ENCODE peak calls at places on chromosomes 4 and X, in nine cellular contexts. T is aorta; G is foreskin fibroblast; F is breast epithelium; H is neuronal stem cell; Q is activated CD4-positive, alpha-beta T cell treated with anti-CD3 and anti-CD28 coated beads, Interleukin-2, amount 10 ng/mL, durations not matched to agents 7 days and 5 days; R is kidney glomerular epithelial cell; Z is nephron progenitor cell; N is testis. M is an unnamed sample.

GRCh38 chr4:153750197-153750817 is 9.5 kb downstream of the RNF175 start:
- DNase-seq in T (no peak), G (peak), F (no peak), H (peak), Q (peak), R (peak), Z (peak), N (peak), M (peak)

GRCh38 chrX:1316527-1316926 is 20.1 kb upstream of the IL3RA start:
- DNase-seq in T (peak), G (no peak), F (no peak), H (no peak), Q (no peak), R (no peak), Z (no peak), N (peak), M (no peak)

GRCh38 chr4:187940299-187940698 is 55.3 kb upstream of the ZFP42 start:
- DNase-seq in T (no peak), G (no peak), F (no peak), H (no peak), Q (no peak), R (no peak), Z (no peak), N (no peak), M (no peak)

GRCh38 chrX:71095971-71096701 is 485 bp downstream of the FOXO4 start:
- DNase-seq in T (peak), G (peak), F (peak), H (no peak), Q (no peak), R (no peak), Z (peak), N (no peak), M (peak)

GRCh38 chr4:156766846-156767245 is 204.8 kb downstream of the PDGFC start:
- DNase-seq in T (no peak), G (no peak), F (no peak), H (no peak), Q (no peak), R (peak), Z (no peak), N (no peak), M (no peak)

GRCh38 chrX:153829549-153829798 is 870 bp downstream of the PDZD4 start:
- DNase-seq in T (peak), G (no peak), F (no peak), H (no peak), Q (no peak), R (no peak), Z (peak), N (no peak), M (no peak)

GRCh38 chr4:119080721-119081541 is 54.7 kb upstream of the MYOZ2 start:
- DNase-seq in T (no peak), G (no peak), F (no peak), H (no peak), Q (no peak), R (no peak), Z (no peak), N (no peak), M (no peak)

GRCh38 chrX:80808160-80808735 is 1.4 kb downstream of the BRWD3 start:
- DNase-seq in T (peak), G (peak), F (no peak), H (peak), Q (peak), R (peak), Z (peak), N (peak), M (peak)

GRCh38 chrX:100615015-100615414 is 21.6 kb downstream of the TSPAN6 start:
- DNase-seq in T (no peak), G (peak), F (no peak), H (no peak), Q (no peak), R (peak), Z (no peak), N (peak), M (peak)

GRCh38 chr4:139902328-139903217 is 237.0 kb downstream of the MGST2 start:
- DNase-seq in T (no peak), G (peak), F (no peak), H (no peak), Q (no peak), R (no peak), Z (no peak), N (peak), M (no peak)

GRCh38 chr4:3123201-3123671 is 48.8 kb downstream of the HTT start:
- DNase-seq in T (no peak), G (peak), F (no peak), H (no peak), Q (no peak), R (no peak), Z (no peak), N (peak), M (no peak)

GRCh38 chrX:133401539-133401938 is 13.8 kb downstream of the GPC4 start:
- DNase-seq in T (no peak), G (no peak), F (no peak), H (no peak), Q (no peak), R (no peak), Z (no peak), N (no peak), M (no peak)

GRCh38 chrX:133297284-133297683 is 79.1 kb upstream of the TFDP3 start:
- DNase-seq in T (no peak), G (peak), F (no peak), H (no peak), Q (no peak), R (peak), Z (no peak), N (no peak), M (no peak)

GRCh38 chrX:136767104-136767941 is 13.4 kb downstream of the ARHGEF6 start:
- DNase-seq in T (peak), G (peak), F (peak), H (peak), Q (peak), R (no peak), Z (peak), N (peak), M (peak)

GRCh38 chr4:61995717-61996337 is 795.7 kb downstream of the ADGRL3 start:
- DNase-seq in T (no peak), G (no peak), F (no peak), H (no peak), Q (no peak), R (no peak), Z (no peak), N (no peak), M (no peak)

GRCh38 chr4:29046716-29047115 is 1673.5 kb upstream of the PCDH7 start:
- DNase-seq in T (no peak), G (no peak), F (no peak), H (no peak), Q (no peak), R (no peak), Z (no peak), N (no peak), M (no peak)

GRCh38 chrX:118545510-118545909 is 49.9 kb downstream of the DOCK11 start:
- DNase-seq in T (no peak), G (no peak), F (no peak), H (no peak), Q (no peak), R (no peak), Z (no peak), N (no peak), M (no peak)

GRCh38 chr4:177448850-177449249 is 6.6 kb upstream of the AGA start:
- DNase-seq in T (no peak), G (peak), F (no peak), H (no peak), Q (no peak), R (peak), Z (no peak), N (no peak), M (no peak)

GRCh38 chr4:52640808-52641595 is 18.1 kb downstream of the USP46 start:
- DNase-seq in T (no peak), G (no peak), F (no peak), H (no peak), Q (no peak), R (no peak), Z (no peak), N (peak), M (no peak)

GRCh38 chrX:17009856-17010650 is 63.6 kb downstream of the REPS2 start:
- DNase-seq in T (no peak), G (no peak), F (no peak), H (no peak), Q (no peak), R (no peak), Z (no peak), N (no peak), M (no peak)

GRCh38 chrX:9668537-9668936 is 97.1 kb downstream of the GPR143 start:
- DNase-seq in T (no peak), G (no peak), F (no peak), H (no peak), Q (no peak), R (no peak), Z (no peak), N (no peak), M (no peak)

GRCh38 chrX:153981771-153982533 is 9.4 kb downstream of the TMEM187 start:
- DNase-seq in T (peak), G (no peak), F (no peak), H (no peak), Q (peak), R (no peak), Z (no peak), N (peak), M (no peak)

GRCh38 chr4:73103799-73104503 is 34.4 kb upstream of the COX18 start:
- DNase-seq in T (no peak), G (no peak), F (no peak), H (no peak), Q (no peak), R (no peak), Z (no peak), N (no peak), M (peak)

GRCh38 chr4:70518716-70519115 is 347 bp downstream of the AMTN start:
- DNase-seq in T (no peak), G (no peak), F (no peak), H (no peak), Q (no peak), R (no peak), Z (no peak), N (no peak), M (no peak)

GRCh38 chr4:140971077-140971792 is 162.0 kb downstream of the RNF150 start:
- DNase-seq in T (no peak), G (no peak), F (no peak), H (no peak), Q (no peak), R (no peak), Z (no peak), N (no peak), M (peak)

GRCh38 chrX:129577473-129577872 is 37.4 kb downstream of the OCRL start:
- DNase-seq in T (no peak), G (peak), F (no peak), H (no peak), Q (no peak), R (peak), Z (no peak), N (peak), M (peak)

GRCh38 chrX:108261541-108262218 is 170.1 kb downstream of the ATG4A start:
- DNase-seq in T (no peak), G (peak), F (no peak), H (no peak), Q (no peak), R (no peak), Z (no peak), N (no peak), M (no peak)

GRCh38 chrX:135264210-135264609 is 12.3 kb downstream of the ETDA start:
- DNase-seq in T (no peak), G (no peak), F (no peak), H (no peak), Q (no peak), R (no peak), Z (no peak), N (no peak), M (no peak)

GRCh38 chr4:181671672-181672071 is 571.5 kb upstream of the TENM3 start:
- DNase-seq in T (no peak), G (no peak), F (no peak), H (no peak), Q (no peak), R (no peak), Z (no peak), N (no peak), M (no peak)